ENCODE peak calls at places on chromosome 6, in seven cellular contexts. Q is A549; J is endothelial cell; T is DND-41; X is heart right ventricle; G is CD8-positive, alpha-beta T cell; S is astrocyte of the spinal cord. Y is an unnamed sample.

GRCh38 chr6:56555438-56555872 is 87.2 kb downstream of the DST start:
- DNase-seq in Q (no peak), J (no peak), T (no peak), X (no peak), G (no peak), S (peak), Y (no peak)

GRCh38 chr6:144897441-144897921 is 612.3 kb downstream of the UTRN start:
- DNase-seq in Q (peak), J (no peak), T (no peak), X (no peak), G (no peak), S (peak), Y (no peak)

GRCh38 chr6:31575335-31575901 is at the start of gene TNF:
- DNase-seq in Q (no peak), J (no peak), T (peak), X (no peak), G (peak), S (no peak), Y (no peak)

GRCh38 chr6:108622601-108623335 is 62.1 kb downstream of the FOXO3 start:
- DNase-seq in Q (peak), J (no peak), T (no peak), X (no peak), G (no peak), S (peak), Y (no peak)

GRCh38 chr6:151240036-151240685 is 394 bp downstream of the AKAP12 start:
- DNase-seq in Q (peak), J (peak), T (no peak), X (peak), G (no peak), S (peak), Y (peak)

GRCh38 chr6:27547157-27548075 is 74.5 kb upstream of the ZNF184 start:
- DNase-seq in Q (peak), J (peak), T (no peak), X (no peak), G (no peak), S (peak), Y (peak)

GRCh38 chr6:159082039-159082815 is 37.4 kb upstream of the TAGAP start:
- DNase-seq in Q (no peak), J (no peak), T (no peak), X (no peak), G (no peak), S (no peak), Y (no peak)

GRCh38 chr6:89970609-89971337 is 76.5 kb downstream of the GJA10 start:
- DNase-seq in Q (peak), J (peak), T (peak), X (peak), G (no peak), S (peak), Y (peak)

GRCh38 chr6:138001750-138002349 is 105.4 kb downstream of the PERP start:
- DNase-seq in Q (peak), J (peak), T (peak), X (no peak), G (peak), S (peak), Y (peak)

GRCh38 chr6:28580484-28580883 is 54.8 kb downstream of the GPX5 start:
- DNase-seq in Q (no peak), J (no peak), T (no peak), X (no peak), G (no peak), S (no peak), Y (no peak)

GRCh38 chr6:49923826-49924225 is 40.1 kb downstream of the DEFB114 start:
- DNase-seq in Q (no peak), J (no peak), T (no peak), X (no peak), G (no peak), S (no peak), Y (no peak)

GRCh38 chr6:33820243-33820642 is 16.4 kb upstream of the MLN start:
- DNase-seq in Q (no peak), J (no peak), T (no peak), X (no peak), G (no peak), S (no peak), Y (no peak)

GRCh38 chr6:33819021-33819420 is 15.2 kb upstream of the MLN start:
- DNase-seq in Q (no peak), J (no peak), T (no peak), X (no peak), G (no peak), S (no peak), Y (no peak)

GRCh38 chr6:33822575-33823395 is 19.0 kb upstream of the MLN start:
- DNase-seq in Q (peak), J (peak), T (peak), X (no peak), G (no peak), S (no peak), Y (peak)

GRCh38 chr6:33818293-33818692 is 14.5 kb upstream of the MLN start:
- DNase-seq in Q (no peak), J (no peak), T (no peak), X (no peak), G (no peak), S (no peak), Y (no peak)

DNA sequence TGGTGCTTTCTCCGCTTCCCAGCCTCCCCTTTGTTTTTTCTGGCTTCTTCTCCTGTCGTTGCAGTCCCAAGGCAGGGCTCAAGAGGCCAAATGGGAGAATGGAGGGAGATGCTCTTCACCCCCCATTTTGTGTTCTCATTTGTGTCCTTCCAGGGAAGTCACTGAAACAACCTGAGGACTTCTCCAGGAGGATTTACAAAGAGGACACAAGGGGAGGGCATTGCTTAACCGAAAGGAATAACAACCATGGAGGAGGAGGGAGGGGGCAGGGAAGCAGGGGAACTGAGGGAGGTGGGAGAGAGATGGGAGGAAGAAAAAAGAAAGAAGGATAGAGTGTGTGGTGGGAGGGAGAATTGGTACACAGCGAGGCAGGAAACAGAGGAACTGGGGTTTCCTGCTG is 17.0 kb upstream of the MLN start:
- DNase-seq in Q (no peak), J (no peak), T (no peak), X (no peak), G (no peak), S (no peak), Y (no peak)
- TF ChIP-seq CTCF in Q (no peak), J (no peak), T (no peak), X (no peak), G (no peak), S (no peak), Y (no peak)

DNA sequence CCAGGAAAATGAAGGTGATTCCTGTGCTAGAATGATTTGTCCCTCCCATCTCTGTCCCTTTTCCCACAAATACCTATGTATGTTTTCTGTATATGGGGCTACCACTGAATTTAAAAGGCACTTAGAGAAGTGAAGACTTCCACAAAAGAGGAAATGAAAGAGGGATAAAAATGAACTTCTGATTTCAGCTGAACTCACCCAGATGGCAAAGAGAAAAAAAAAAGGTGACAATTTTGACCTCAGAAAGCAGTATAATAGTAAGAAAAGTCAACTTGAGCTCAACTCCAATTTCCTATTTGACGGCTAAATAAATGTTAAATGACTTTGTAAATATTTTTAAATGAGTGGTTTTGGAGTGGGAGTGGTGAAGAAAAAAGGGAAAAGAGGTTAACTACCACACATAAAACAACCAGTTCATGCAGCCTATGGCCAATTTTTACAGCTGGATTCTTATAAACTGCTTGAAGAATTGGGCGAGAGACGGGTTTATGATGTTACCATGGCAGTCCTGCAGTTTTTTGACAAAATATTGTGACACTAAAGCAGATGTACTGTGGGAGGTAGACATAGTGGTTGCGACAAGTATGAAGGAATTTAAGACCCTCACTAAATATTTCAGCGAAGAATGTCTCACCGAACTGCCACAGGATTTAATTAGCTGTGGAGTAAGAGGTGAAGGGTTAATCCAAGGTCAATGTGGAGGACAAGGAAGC is 49.7 kb upstream of the ADTRP start:
- DNase-seq in Q (no peak), J (no peak), T (no peak), X (no peak), G (no peak), S (no peak), Y (no peak)
- TF ChIP-seq CTCF in Q (no peak), J (no peak), T (no peak), X (no peak), G (no peak), S (no peak), Y (no peak)

DNA sequence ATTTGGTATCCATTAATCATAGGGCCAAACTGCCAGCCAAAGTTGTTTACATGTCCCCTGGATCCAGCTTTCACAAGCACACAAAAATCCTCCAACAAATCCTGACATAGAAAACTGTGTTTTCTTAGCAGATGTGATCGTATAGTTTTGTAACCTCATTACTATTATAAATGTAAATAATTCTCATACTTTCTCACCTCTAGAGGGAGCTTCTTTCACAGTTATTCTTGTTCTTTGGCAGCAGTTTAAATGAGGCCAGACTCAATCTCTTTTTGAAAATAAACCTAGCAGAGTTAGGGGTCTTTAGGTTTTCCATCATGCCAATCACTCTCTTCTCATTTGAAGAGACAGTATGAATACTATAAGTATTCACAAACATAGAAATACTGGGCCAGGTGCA is 17.0 kb upstream of the ZNF318 start:
- DNase-seq in Q (no peak), J (no peak), T (no peak), X (no peak), G (no peak), S (no peak), Y (no peak)
- TF ChIP-seq CTCF in Q (no peak), J (no peak), T (peak), X (no peak), G (no peak), S (no peak), Y (peak)

GRCh38 chr6:39433630-39434029 is 111.1 kb upstream of the KCNK16 start:
- DNase-seq in Q (no peak), J (no peak), T (no peak), X (no peak), G (no peak), S (no peak), Y (no peak)

GRCh38 chr6:39430446-39430845 is 107.9 kb upstream of the KCNK16 start:
- DNase-seq in Q (no peak), J (no peak), T (no peak), X (no peak), G (no peak), S (no peak), Y (no peak)

GRCh38 chr6:39428152-39428551 is 105.7 kb upstream of the KCNK16 start:
- DNase-seq in Q (no peak), J (no peak), T (no peak), X (no peak), G (no peak), S (no peak), Y (no peak)

GRCh38 chr6:39430968-39431523 is 108.5 kb upstream of the KCNK16 start:
- DNase-seq in Q (no peak), J (no peak), T (peak), X (peak), G (no peak), S (no peak), Y (no peak)

GRCh38 chr6:39432311-39433025 is 110.0 kb upstream of the KCNK16 start:
- DNase-seq in Q (no peak), J (no peak), T (no peak), X (no peak), G (no peak), S (no peak), Y (no peak)
- TF ChIP-seq CTCF in Q (no peak), J (no peak), T (no peak), X (no peak), G (no peak), S (no peak), Y (no peak)

GRCh38 chr6:24273471-24273870 is 84.4 kb downstream of the DCDC2 start:
- DNase-seq in Q (no peak), J (no peak), T (no peak), X (no peak), G (no peak), S (no peak), Y (no peak)
- TF ChIP-seq CTCF in Q (no peak), J (no peak), T (no peak), X (no peak), G (no peak), S (no peak), Y (no peak)

GRCh38 chr6:123770247-123770949 is 33.3 kb upstream of the NKAIN2 start:
- DNase-seq in Q (no peak), J (no peak), T (no peak), X (no peak), G (no peak), S (no peak), Y (no peak)
- TF ChIP-seq CTCF in Q (no peak), J (no peak), T (no peak), X (no peak), G (no peak), S (no peak), Y (no peak)

GRCh38 chr6:37382954-37383353 is 29.2 kb downstream of the RNF8 start:
- DNase-seq in Q (no peak), J (no peak), T (no peak), X (no peak), G (no peak), S (no peak), Y (no peak)
- TF ChIP-seq CTCF in Q (no peak), J (no peak), T (peak), X (no peak), G (no peak), S (no peak), Y (no peak)

Y was measured in neural crest cell.